ENCODE peak calls at places on chromosomes 11 and 22, in four cellular contexts. K is adrenal gland, P is transverse colon, Z is HCT116. D is an unnamed sample.

GRCh38 chr11:76206327-76207081 is at the start of gene WNT11:
- DNase-seq in P (peak), Z (no peak), K (peak), D (peak)

GRCh38 chr22:37157516-37158289 is 8.0 kb upstream of the IL2RB start:
- DNase-seq in K (no peak), P (no peak), Z (peak), D (no peak)

GRCh38 chr11:78806214-78807004 is 231.7 kb upstream of the NARS2 start:
- DNase-seq in Z (no peak), K (peak), P (no peak), D (no peak)

GRCh38 chr22:21972293-21972779 is 10.3 kb downstream of the TOP3B start:
- DNase-seq in P (peak), K (no peak), Z (no peak), D (peak)

GRCh38 chr11:98411777-98412176 is 609.0 kb upstream of the CNTN5 start:
- DNase-seq in K (no peak), P (no peak), Z (no peak), D (no peak)

GRCh38 chr11:115420524-115420923 is 83.7 kb downstream of the CADM1 start:
- DNase-seq in K (no peak), P (no peak), Z (no peak), D (no peak)

GRCh38 chr22:41683052-41683451 is 5.6 kb downstream of the SNU13 start:
- DNase-seq in Z (no peak), K (peak), P (no peak), D (no peak)

GRCh38 chr11:82465481-82465880 is 268.2 kb downstream of the FAM181B start:
- DNase-seq in Z (no peak), P (no peak), K (no peak), D (no peak)

GRCh38 chr22:25386538-25386884 is 167.1 kb downstream of the CRYBB2 start:
- DNase-seq in Z (no peak), P (no peak), K (no peak), D (no peak)

GRCh38 chr22:21738966-21739365 is 3.4 kb upstream of the YPEL1 start:
- DNase-seq in Z (no peak), K (no peak), P (no peak), D (no peak)

GRCh38 chr11:69951821-69952590 is 126.1 kb upstream of the ANO1 start:
- DNase-seq in K (no peak), Z (no peak), P (no peak), D (no peak)

GRCh38 chr11:73859671-73860070 is 17.0 kb downstream of the COA4 start:
- DNase-seq in K (no peak), P (no peak), Z (no peak), D (no peak)

GRCh38 chr22:26893711-26894110 is 236.3 kb downstream of the MIAT start:
- DNase-seq in K (no peak), Z (no peak), P (no peak), D (no peak)

GRCh38 chr11:67290801-67291200 is 1.7 kb downstream of the ANKRD13D start:
- DNase-seq in Z (no peak), K (no peak), P (no peak), D (no peak)

GRCh38 chr11:10261821-10262220 is 32.2 kb downstream of the SBF2 start:
- DNase-seq in Z (no peak), K (no peak), P (no peak), D (no peak)

GRCh38 chr11:76769071-76769560 is 14.0 kb upstream of the TSKU start:
- DNase-seq in Z (no peak), K (no peak), P (no peak), D (no peak)

GRCh38 chr11:36431429-36432092 is 78.5 kb downstream of the TRAF6 start:
- DNase-seq in K (peak), P (peak), Z (peak), D (peak)

GRCh38 chr11:33257897-33258630 is 883 bp downstream of the HIPK3 start:
- DNase-seq in P (peak), Z (peak), K (peak), D (peak)
- TF ChIP-seq POLR2A in P (peak), Z (peak), K (peak), D (peak)

DNA sequence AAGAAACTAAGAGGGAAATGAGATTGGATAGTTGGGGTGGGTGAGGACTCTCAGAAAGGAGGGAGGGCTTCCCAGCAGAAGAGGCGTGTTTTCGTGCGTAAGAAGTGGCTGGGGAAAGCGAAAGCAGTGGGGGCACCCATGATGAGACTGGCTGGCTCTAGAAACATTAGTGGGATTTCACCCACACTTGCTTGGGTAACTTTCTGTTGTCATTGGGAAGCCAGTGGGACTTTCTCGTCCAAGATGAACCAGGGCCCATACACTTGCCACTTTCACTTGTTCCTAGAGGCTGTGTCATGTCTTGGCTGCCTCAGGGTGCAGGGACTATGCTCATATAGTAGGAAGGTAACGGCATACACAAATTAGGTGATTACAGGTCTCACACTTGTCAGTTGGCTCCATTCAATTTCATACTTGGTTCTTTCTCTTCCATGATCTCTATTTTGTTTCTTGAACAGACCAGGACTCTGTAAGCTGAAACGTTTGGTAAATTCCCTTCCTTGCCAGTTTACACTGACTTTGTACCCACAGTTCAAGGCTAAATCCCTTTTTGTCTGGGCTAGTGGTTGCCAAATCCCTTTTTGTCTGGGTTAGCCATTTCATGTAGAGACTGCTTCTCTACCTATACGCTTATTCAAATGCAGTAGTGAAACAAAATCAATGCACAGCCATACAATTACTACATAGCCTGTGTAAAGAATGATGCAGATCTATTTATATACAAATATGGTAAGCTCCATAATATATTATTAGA is 42.0 kb upstream of the CXCR5 start:
- DNase-seq in K (no peak), Z (no peak), P (peak), D (peak)
- H3K4me3 ChIP-seq in K (no peak), Z (no peak), P (no peak), D (no peak)

DNA sequence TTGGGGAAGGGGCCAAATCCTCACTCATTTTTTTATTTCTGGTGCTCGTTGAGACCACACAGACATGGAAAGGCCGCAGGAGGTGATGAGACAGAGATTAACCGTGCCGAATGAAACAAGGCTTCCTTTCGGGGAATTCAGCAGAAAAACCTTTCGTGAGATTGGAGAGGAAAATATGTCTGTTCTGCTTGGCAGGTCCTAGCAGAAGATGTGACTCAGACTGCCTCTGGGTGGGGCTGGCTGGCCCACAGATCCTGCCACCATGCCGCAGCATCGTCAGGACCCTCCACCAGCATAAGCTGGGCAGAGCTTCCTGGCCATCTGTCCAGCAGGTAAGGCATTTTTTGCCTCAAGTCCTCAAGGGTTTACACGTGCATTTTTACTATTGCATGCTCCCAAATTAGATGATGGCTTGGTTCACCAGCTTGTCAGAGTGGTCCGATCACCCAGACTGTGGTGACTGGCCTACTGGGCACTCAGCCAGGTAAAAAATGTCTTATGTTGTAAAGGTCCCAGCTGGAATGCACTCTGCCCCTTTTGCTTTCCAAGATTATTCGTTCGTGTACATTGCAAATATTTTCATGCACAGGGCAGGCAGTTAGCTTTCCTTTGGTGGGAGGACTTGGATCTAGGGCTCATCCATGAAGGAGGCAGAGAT is 1.5 kb downstream of the DDB2 start:
- DNase-seq in P (peak), K (peak), Z (peak), D (peak)
- TF ChIP-seq POLR2A in P (no peak), K (no peak), Z (no peak), D (no peak)

GRCh38 chr22:33057363-33057995 is 702 bp downstream of the SYN3 start:
- DNase-seq in P (no peak), K (no peak), Z (no peak), D (no peak)
- H3K4me3 ChIP-seq in P (peak), K (peak), Z (no peak), D (peak)

GRCh38 chr11:355581-356458 is 13.5 kb upstream of the B4GALNT4 start:
- DNase-seq in P (peak), Z (peak), K (peak), D (peak)
- TF ChIP-seq POLR2A in P (peak), Z (peak), K (peak), D (peak)

DNA sequence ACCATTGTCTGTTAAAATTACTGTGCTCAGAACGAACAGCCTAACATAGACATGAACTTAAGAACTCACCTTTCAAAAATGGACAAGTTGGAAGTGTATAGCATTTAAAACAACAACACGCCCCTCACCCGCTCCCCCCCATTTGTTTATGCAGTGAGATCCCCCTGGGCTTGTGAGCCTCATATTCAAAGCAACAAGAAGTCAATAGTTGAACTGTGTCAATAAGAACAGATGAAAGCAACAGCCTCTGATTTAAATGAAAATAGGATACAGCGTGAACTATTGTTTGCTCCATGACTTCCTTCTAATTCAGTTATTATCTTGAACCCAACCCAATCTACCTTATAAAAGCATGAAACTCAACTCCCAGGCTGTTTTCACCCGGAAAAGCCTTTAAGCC is 314.2 kb downstream of the BLID start:
- DNase-seq in Z (no peak), P (no peak), K (no peak), D (no peak)
- H3K4me3 ChIP-seq in Z (no peak), P (no peak), K (no peak), D (no peak)

GRCh38 chr11:65147352-65148075 is 13.2 kb upstream of the SYVN1 start:
- DNase-seq in P (no peak), K (no peak), Z (no peak), D (no peak)

GRCh38 chr11:65152157-65152556 is 17.8 kb upstream of the SYVN1 start:
- DNase-seq in K (no peak), P (no peak), Z (no peak), D (no peak)

GRCh38 chr11:65148657-65149056 is 14.3 kb upstream of the SYVN1 start:
- DNase-seq in Z (no peak), P (no peak), K (no peak), D (no peak)

GRCh38 chr11:65151500-65151899 is 17.2 kb upstream of the SYVN1 start:
- DNase-seq in Z (no peak), P (no peak), K (no peak), D (no peak)

DNA sequence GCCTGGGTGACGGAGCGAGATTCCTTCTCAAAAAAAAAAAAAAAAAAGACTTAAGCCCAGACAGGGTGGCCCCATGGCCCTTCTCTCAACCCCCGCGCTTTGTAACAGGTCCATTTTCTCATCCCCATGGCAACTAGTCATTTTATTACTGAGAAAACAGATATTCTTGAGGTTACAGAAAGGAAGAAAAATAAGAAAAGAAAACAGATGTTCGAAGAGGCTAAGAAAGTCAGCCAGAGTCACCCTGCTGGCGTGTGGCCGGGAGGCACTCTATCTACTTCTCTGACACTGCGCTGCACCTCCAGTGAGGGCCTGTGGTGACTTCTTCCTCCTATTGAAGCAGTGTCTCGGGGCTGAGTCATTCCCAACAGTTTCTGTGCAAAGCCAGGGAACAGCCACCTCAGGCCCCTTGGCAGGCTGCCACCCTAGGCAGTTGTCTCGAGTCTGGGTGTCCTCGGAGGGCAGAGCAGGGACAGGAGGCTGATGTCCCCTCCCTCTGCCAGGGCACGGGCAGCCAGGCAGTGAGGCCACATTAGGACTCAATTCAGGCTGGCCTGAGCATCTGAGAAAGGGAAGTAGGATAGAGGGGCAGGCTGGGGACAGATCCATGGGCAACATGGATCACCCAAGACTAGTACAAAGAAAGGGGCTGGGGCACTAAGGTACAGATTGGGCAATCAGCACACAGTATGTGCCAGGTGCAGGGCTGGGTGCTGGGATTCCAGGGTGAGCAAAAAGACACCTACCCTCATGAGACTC is 16.4 kb upstream of the SYVN1 start:
- DNase-seq in Z (peak), K (peak), P (peak), D (peak)
- TF ChIP-seq POLR2A in Z (peak), K (no peak), P (peak), D (no peak)

DNA sequence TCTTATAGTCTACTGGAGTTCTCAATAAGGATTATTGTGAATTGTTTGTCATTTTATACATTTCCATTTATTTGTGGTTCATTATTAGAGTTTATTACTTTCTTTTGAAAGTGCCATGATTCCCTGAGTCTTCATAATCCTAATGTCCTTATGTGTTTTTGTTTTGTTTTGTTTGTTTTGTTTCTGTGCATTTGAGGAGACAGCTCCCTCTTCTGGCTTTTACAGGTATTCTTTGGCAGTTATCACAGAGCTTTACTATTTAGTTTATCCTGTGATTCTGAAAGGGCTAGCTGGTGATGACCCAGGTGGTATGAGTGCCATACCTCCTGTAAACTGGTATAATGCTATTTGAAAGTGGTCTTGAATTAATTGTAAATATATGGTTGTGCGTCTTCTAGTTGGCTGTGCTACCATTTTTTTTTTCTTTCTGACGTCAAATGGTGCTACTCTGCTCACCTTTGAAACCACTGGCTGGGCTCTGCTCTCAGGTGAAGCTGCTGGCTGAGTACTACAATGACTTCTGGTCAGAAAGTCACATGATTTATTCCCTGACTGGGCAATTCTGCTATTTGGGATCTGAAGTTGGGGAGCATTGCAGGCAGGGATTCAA is 751.2 kb downstream of the JRKL start:
- DNase-seq in K (no peak), P (no peak), Z (no peak), D (no peak)
- H3K4me3 ChIP-seq in K (no peak), P (no peak), Z (no peak), D (no peak)

GRCh38 chr11:95068549-95068948 is 1.8 kb downstream of the SRSF8 start:
- DNase-seq in Z (peak), P (peak), K (peak), D (peak)
- TF ChIP-seq POLR2A in Z (peak), P (peak), K (peak), D (peak)

D was measured in Peyer's patch.